ENCODE peak calls at places on chromosomes 4 and X, in eight cellular contexts. L is IMR-90, N is sigmoid colon, U is BE2C, G is lower leg skin, R is GM12878, Q is fibroblast of mammary gland, E is osteoblast. F is an unnamed sample.
A peak's percentile ranks its signal among the peaks of the same experiment; 100 is the strongest.

GRCh38 chr4:137644201-137644600 is 111.9 kb upstream of the PCDH18 start:
- DNase-seq in G (no peak), E (peak; percentile 80), Q (peak; percentile 56), L (peak; percentile 62), N (no peak), R (no peak), U (no peak), F (no peak)

GRCh38 chr4:148052448-148052847 is 320.6 kb downstream of the ARHGAP10 start:
- DNase-seq in R (no peak), N (no peak), U (no peak), L (peak; percentile 42), Q (no peak), G (no peak), E (no peak), F (no peak)

GRCh38 chr4:123889376-123889945 is 492.9 kb downstream of the SPRY1 start:
- DNase-seq in N (no peak), G (no peak), L (no peak), R (no peak), E (no peak), Q (peak; percentile 57), U (no peak), F (no peak)

GRCh38 chr4:23970193-23970850 is 80.5 kb upstream of the PPARGC1A start:
- DNase-seq in R (no peak), G (no peak), L (no peak), Q (peak; percentile 62), U (no peak), N (no peak), E (no peak), F (no peak)

GRCh38 chr4:82491251-82491960 is 61.0 kb downstream of the ENOPH1 start:
- DNase-seq in N (no peak), Q (peak; percentile 5), R (no peak), U (no peak), G (no peak), E (no peak), L (no peak), F (no peak)

GRCh38 chr4:152424980-152425379 is 110.9 kb downstream of the FBXW7 start:
- DNase-seq in Q (peak; percentile 4), R (no peak), L (no peak), E (no peak), N (no peak), G (no peak), U (no peak), F (no peak)

GRCh38 chrX:110394653-110395052 is 36.0 kb downstream of the RTL9 start:
- DNase-seq in Q (peak; percentile 75), G (no peak), L (peak; percentile 86), R (no peak), U (peak; percentile 13), E (no peak), N (no peak), F (no peak)

GRCh38 chrX:34371740-34372139 is 239.6 kb upstream of the FAM47A start:
- DNase-seq in Q (peak; percentile 5), N (no peak), U (no peak), G (no peak), L (no peak), E (no peak), R (no peak), F (no peak)

GRCh38 chrX:11480626-11481025 is 185.1 kb downstream of the ARHGAP6 start:
- DNase-seq in E (no peak), R (no peak), L (peak; percentile 51), G (no peak), Q (peak; percentile 70), U (no peak), N (no peak), F (no peak)

DNA sequence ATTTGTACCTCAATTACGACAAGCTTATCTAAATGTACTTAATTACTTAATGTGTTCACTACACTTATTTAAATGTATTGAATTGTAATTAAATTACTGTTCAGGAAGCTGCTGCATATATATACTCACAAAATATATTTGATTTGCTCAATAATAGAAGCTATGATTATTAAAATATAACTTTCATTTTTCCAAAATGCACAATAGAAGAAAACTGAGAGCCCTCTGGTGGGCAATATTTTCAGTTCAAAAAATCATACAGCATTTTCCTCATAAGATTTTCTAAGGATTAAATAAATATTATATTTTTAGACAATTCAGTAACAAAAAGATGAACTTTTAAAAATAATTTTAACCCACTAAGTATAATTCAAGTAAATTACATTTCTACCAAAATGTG is 217.3 kb downstream of the DKK2 start:
- DNase-seq in U (no peak), R (no peak), N (no peak), Q (peak; percentile 2), G (no peak), L (no peak), E (no peak), F (no peak)
- TF ChIP-seq CTCF in U (no peak), R (no peak), N (no peak), Q (peak; percentile 28), G (no peak), L (peak; percentile 22), E (peak; percentile 42), F (no peak)

DNA sequence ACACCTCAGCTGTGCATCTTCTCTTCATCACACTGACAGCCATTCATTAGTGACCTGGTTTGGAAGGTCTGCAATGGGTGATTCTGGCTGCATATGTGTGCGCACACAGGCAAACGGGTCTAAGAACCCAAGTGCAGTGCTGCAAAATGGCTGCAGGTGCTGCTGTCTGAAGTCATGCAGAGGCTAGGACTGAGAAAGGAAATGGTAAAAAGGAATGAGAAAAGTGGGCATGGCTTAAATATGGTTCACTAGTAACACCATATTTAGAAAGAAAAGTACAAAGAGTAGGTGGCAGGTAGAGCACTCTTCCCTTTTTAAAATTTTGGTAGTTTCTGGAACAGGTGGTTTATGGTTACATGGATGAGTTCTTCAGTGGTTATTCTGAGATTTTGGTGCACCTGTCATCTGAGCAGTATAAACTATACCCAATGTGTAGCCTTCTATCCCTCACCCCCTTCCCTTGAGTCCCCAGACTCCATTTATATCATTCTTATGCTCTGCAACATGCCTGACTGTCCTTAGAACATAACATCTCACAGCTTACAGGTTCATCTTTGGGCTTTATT is 78.4 kb downstream of the CCNG2 start:
- DNase-seq in U (no peak), Q (no peak), N (no peak), L (no peak), G (no peak), R (no peak), E (no peak), F (no peak)
- H3K4me3 ChIP-seq in U (no peak overlapping the region), Q (no peak overlapping the region), N (no peak overlapping the region), L (no peak overlapping the region), G (no peak overlapping the region), R (no peak overlapping the region), E (no peak overlapping the region), F (no peak overlapping the region)

GRCh38 chr4:71136071-71136470 is 142.6 kb downstream of the DCK start:
- DNase-seq in Q (no peak), E (peak; percentile 55), L (no peak), G (no peak), N (no peak), U (no peak), R (no peak), F (no peak)

GRCh38 chr4:71133491-71133890 is 140.0 kb downstream of the DCK start:
- DNase-seq in U (no peak), R (no peak), N (no peak), E (no peak), G (no peak), L (peak; percentile 33), Q (peak; percentile 49), F (no peak)

GRCh38 chr4:71126719-71127118 is 133.3 kb downstream of the DCK start:
- DNase-seq in R (no peak), N (no peak), E (peak; percentile 81), Q (peak; percentile 92), G (no peak), U (no peak), L (peak; percentile 99), F (no peak)

GRCh38 chr4:71132486-71132885 is 139.0 kb downstream of the DCK start:
- DNase-seq in L (peak; percentile 60), N (no peak), Q (peak; percentile 46), R (no peak), U (no peak), G (no peak), E (no peak), F (no peak)

DNA sequence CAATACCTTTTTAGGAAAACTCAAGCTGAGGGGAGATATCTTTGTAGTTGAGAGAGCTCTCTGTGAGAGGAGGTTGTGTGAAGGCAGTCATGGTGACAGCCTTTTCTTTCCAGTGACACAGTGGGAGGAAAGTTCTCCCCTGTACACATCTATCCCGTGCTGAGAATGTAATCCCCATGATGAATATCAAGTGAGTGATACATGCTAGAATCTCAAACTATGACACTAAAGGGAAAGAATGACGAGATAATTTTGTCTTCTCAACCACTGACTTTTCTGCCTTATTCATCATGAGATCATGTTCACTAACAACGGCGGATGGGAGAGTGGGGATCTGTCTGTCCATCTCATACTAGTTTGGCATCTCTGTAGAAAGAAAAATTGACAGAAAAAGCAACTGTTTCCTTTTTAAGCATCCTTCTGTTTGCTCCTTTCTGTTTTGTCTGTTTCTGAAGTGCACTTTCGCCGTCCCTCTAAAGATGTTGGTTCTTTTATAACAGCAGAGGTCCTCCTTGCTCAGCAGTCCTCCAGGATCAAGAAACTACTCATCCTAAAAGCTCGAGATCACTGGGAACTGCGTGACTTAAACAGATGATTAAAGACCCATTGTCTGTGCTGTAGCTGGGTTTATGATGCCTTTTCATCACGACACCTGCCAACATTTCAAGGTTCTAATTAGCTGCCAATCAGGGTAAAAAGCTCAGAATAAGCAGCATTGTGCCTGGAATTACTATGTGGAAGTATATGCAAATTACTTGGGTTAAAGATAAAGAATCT is 137.6 kb downstream of the DCK start:
- DNase-seq in E (no peak), R (no peak), U (no peak), Q (peak; percentile 80), L (peak; percentile 89), N (no peak), G (no peak), F (peak; percentile 11)
- TF ChIP-seq CTCF in E (peak; percentile 49), R (no peak), U (no peak), Q (peak; percentile 30), L (peak; percentile 50), N (no peak), G (no peak), F (no peak)

GRCh38 chr4:113293673-113294072 is 244.2 kb downstream of the ANK2 start:
- DNase-seq in R (no peak), L (no peak), E (no peak), U (no peak), G (no peak), Q (peak; percentile 12), N (no peak), F (no peak)
- H3K4me3 ChIP-seq in R (no peak overlapping the region), L (no peak overlapping the region), E (peak overlapping the region; percentile 66), U (no peak overlapping the region), G (no peak overlapping the region), Q (no peak overlapping the region), N (peak overlapping the region; percentile 31), F (no peak overlapping the region)

DNA sequence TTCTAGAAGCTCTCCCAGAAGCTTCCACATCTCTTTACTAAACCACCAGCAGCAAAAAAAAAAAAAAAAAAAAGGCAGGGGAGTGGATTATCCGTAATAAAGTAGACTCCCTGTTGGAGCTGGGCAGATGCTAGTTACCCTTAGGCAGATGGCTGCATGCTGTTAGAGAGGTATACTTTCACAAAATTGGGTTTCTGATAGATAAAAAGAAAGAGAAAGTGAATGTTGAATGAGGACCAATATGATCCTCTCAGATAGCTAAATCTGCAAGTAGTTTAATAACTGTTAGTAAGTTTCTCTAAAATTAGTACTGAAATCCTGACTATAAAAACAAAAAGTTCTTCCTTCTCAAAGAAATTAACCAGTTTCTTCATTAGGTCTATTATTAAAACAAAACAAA is 195.4 kb downstream of the ANAPC10 start:
- DNase-seq in U (no peak), Q (no peak), G (no peak), E (no peak), L (no peak), N (no peak), R (no peak), F (peak; percentile 42)
- TF ChIP-seq CTCF in U (no peak), Q (no peak), G (no peak), E (no peak), L (no peak), N (no peak), R (no peak), F (no peak)

GRCh38 chr4:6910960-6911874 is 1.6 kb downstream of the TBC1D14 start:
- DNase-seq in E (no peak), G (no peak), U (no peak), N (peak; percentile 54), Q (no peak), R (no peak), L (no peak), F (no peak)
- H3K4me3 ChIP-seq in E (no peak overlapping the region), G (no peak overlapping the region), U (no peak overlapping the region), N (peak overlapping the region; percentile 88), Q (no peak overlapping the region), R (peak overlapping the region; percentile 97), L (peak overlapping the region; percentile 81), F (no peak overlapping the region)